ENCODE peak calls at places on chromosomes 3 and 15, in four cellular contexts. M, E, L and A are unnamed samples.
A peak's percentile ranks its signal among the peaks of the same experiment; 100 is the strongest.

GRCh38 chr15:92811514-92811913 is 88.6 kb upstream of the CHD2 start:
- DNase-seq in M (peak; percentile 43), E (no peak), L (no peak), A (no peak)

GRCh38 chr3:45163481-45163880 is 17.3 kb upstream of the CDCP1 start:
- DNase-seq in M (no peak), E (no peak), L (no peak), A (no peak)

GRCh38 chr3:95626107-95626506 is 1188.3 kb upstream of the EPHA6 start:
- DNase-seq in M (no peak), E (no peak), L (no peak), A (no peak)

GRCh38 chr3:187750513-187751123 is 5.3 kb upstream of the BCL6 start:
- DNase-seq in M (peak; percentile 53), E (peak; percentile 30), L (no peak), A (no peak)

GRCh38 chr3:9168230-9168629 is 81.2 kb downstream of the SRGAP3 start:
- DNase-seq in M (peak; percentile 41), E (no peak), L (no peak), A (no peak)

GRCh38 chr3:39038165-39038564 is 13.6 kb downstream of the SCN11A start:
- DNase-seq in M (no peak), E (no peak), L (no peak), A (peak; percentile 25)

GRCh38 chr15:40307421-40308165 is at the start of gene PLCB2:
- DNase-seq in M (no peak), E (no peak), L (no peak), A (no peak)

GRCh38 chr3:115720988-115721387 is 97.7 kb downstream of the GAP43 start:
- DNase-seq in M (no peak), E (no peak), L (no peak), A (no peak)

GRCh38 chr3:99114565-99115291 is 213.2 kb upstream of the DCBLD2 start:
- DNase-seq in M (peak; percentile 26), E (no peak), L (no peak), A (no peak)

GRCh38 chr3:185978516-185978915 is 40.7 kb upstream of the TRA2B start:
- DNase-seq in M (no peak), E (no peak), L (no peak), A (no peak)

GRCh38 chr3:16319307-16319706 is 54.3 kb downstream of the OXNAD1 start:
- DNase-seq in M (no peak), E (no peak), L (no peak), A (no peak)

DNA sequence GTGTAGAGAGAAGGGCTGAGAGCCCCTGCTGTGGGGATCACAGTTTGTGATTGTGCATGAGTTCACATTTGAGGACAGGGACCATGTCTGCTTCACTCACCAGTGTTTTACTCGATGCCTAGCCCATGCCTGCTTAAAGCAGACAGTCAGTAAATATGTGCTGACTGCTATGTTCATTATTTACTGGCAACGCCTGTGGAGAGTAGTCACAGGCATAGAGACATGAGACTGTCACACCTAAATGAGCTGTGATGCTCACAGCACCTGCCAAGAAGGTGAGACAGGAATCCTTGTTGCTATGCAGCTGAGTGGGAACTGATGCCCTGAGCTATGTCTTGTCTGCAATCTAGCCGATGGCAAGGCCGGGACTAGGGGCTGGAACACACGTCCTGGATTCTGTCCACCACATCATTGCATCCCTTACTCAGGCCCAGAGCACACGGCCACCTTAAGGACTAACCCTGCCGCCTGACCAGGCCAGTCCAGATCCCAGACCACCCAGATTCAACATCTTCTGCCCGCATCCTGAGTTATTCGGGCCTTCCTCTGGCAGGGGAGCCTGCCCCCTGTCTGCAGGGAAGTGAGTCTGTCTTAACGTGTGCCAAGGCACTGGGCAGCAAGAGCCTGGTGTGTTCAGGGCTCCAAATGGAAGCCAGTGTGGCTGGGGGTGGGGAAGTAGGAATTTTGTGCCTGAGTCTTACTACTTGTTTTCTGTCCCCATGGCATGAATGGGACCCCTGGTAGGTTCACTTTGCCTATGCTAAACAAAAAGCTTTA is 44.8 kb downstream of the FGD5 start:
- DNase-seq in M (no peak), E (no peak), L (no peak), A (no peak)
- TF ChIP-seq CTCF in M (peak; percentile 8), E (no peak), L (no peak), A (no peak)

GRCh38 chr15:74870496-74871213 is 2.5 kb downstream of the SCAMP2 start:
- DNase-seq in M (peak; percentile 49), E (no peak), L (no peak), A (no peak)
- H3K4me3 ChIP-seq in M (no peak overlapping the region), E (peak overlapping the region; percentile 39), L (peak overlapping the region; percentile 76), A (no peak overlapping the region)

GRCh38 chr3:72065872-72066641 is 281.1 kb upstream of the PROK2 start:
- DNase-seq in M (no peak), E (no peak), L (no peak), A (no peak)

GRCh38 chr3:72068621-72069020 is 283.7 kb upstream of the PROK2 start:
- DNase-seq in M (no peak), E (no peak), L (no peak), A (no peak)

GRCh38 chr3:72070005-72070404 is 285.1 kb upstream of the PROK2 start:
- DNase-seq in M (no peak), E (no peak), L (no peak), A (no peak)

GRCh38 chr3:72071624-72072023 is 286.7 kb upstream of the PROK2 start:
- DNase-seq in M (no peak), E (no peak), L (no peak), A (no peak)

DNA sequence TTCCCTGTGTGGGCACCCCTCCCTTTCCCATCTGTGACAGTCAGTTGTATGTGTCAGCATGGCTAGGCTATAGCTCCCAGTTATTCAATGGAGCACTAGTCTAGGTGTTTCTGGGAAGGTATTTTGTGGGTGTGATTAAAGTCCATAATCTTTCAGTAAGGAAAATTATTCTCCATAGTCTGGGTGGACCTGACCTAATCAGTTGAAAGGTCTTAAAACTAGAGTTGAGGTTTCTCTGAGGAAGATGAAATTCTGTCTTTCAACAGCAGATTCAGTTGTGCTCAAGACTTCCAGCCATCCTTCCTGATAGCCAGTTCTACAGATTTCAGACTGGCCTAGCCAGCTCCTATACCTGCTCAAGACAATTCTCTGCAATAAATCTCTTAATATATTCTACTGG is 284.6 kb upstream of the PROK2 start:
- DNase-seq in M (no peak), E (no peak), L (no peak), A (no peak)
- H3K36me3 ChIP-seq in M (no peaks in the 10 kb centered on the region), E (no peaks in the 10 kb centered on the region), L (no peaks in the 10 kb centered on the region), A (no peaks in the 10 kb centered on the region)

DNA sequence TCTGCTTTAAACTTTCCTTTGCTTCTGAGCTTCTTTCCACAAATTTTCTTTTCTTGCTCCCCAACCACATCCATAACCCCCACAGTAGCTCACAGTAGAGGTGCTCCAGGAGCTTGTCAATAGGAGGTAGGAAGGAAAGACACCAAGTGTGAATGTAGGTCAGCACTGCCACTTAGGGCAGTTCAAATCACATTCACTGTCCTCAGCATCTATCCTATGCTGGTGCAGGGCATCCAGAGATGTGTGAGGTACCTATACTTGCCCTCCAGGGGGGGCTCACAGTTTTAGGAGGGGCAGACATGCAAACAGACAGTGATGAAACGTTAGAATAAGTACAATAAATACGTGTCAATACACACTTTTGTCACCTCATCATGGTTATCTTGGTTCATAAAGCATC is 1.5 kb upstream of the SPSB4 start:
- DNase-seq in M (no peak), E (no peak), L (peak; percentile 83), A (no peak)
- TF ChIP-seq CTCF in M (no peak), E (no peak), L (no peak), A (peak; percentile 7)

DNA sequence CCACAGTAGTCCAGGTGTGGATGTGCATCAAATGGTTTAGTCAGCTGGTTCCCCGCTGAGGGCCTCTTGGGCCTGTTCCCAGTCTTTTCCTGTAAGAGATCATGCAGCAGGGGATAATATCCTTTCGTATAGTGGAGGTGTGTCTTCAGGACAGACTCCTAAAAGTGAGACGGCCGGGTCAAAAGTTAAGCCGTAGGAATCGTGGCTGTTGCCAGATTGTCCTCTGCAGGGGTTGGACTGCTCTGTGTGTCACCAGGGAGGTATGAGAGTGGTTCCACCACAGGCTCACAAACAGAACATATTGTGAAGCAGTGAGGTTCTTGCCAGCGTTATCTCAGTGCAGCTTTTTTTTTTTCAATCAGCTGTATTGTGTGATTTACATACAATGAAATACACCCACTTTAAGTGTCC is 95.0 kb downstream of the VGLL4 start:
- DNase-seq in M (no peak), E (no peak), L (no peak), A (peak; percentile 34)
- H3K4me3 ChIP-seq in M (no peak overlapping the region), E (no peak overlapping the region), L (no peak overlapping the region), A (no peak overlapping the region)

GRCh38 chr3:48678566-48679380 is 6.9 kb downstream of the NCKIPSD start:
- DNase-seq in M (no peak), E (no peak), L (no peak), A (no peak)

GRCh38 chr3:48679416-48680380 is 6.0 kb downstream of the NCKIPSD start:
- DNase-seq in M (no peak), E (no peak), L (no peak), A (no peak)

GRCh38 chr3:48680811-48681540 is 4.7 kb downstream of the NCKIPSD start:
- DNase-seq in M (no peak), E (no peak), L (no peak), A (no peak)

GRCh38 chr3:48681541-48681880 is 4.2 kb downstream of the NCKIPSD start:
- DNase-seq in M (no peak), E (no peak), L (no peak), A (no peak)

DNA sequence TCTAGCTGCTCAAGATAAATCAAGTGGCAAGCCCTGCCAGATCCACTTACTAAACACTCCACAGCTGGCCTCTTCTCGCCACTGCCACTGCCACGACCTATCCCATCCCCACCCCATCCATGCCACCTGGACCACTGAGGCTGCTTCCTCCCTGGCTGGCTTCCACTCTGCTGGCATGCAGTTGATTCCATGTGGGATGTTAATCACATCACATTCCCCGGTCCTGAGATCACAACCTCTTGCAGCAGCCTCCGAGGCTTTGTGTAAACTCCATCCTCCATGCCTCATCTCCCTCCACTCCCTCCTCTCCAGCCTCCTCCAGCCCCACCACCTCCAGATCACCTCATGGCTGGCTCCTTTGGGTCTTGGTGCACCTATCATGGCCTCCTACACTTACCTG is 7.7 kb downstream of the NCKIPSD start:
- DNase-seq in M (no peak), E (no peak), L (no peak), A (peak; percentile 18)
- H3K36me3 ChIP-seq in M (no peaks in the 10 kb centered on the region), E (peaks cover 72% of the 10 kb centered on the region), L (peaks cover 72% of the 10 kb centered on the region), A (peaks cover 3% of the 10 kb centered on the region)

GRCh38 chr3:122245513-122246174 is 62.2 kb downstream of the CASR start:
- DNase-seq in M (no peak), E (no peak), L (no peak), A (no peak)

GRCh38 chr3:122247087-122247824 is 63.8 kb downstream of the CASR start:
- DNase-seq in M (no peak), E (no peak), L (no peak), A (no peak)

GRCh38 chr3:122251428-122251827 is 68.0 kb downstream of the CASR start:
- DNase-seq in M (no peak), E (no peak), L (peak; percentile 80), A (no peak)

GRCh38 chr3:122246214-122246613 is 62.7 kb downstream of the CASR start:
- DNase-seq in M (no peak), E (no peak), L (no peak), A (no peak)

GRCh38 chr3:122247825-122248185 is 64.3 kb downstream of the CASR start:
- DNase-seq in M (no peak), E (no peak), L (no peak), A (peak; percentile 59)
- TF ChIP-seq CTCF in M (no peak), E (no peak), L (no peak), A (no peak)

GRCh38 chr3:114542359-114542758 is 248.5 kb downstream of the TIGIT start:
- DNase-seq in M (no peak), E (no peak), L (no peak), A (no peak)

GRCh38 chr3:114539525-114539924 is 245.7 kb downstream of the TIGIT start:
- DNase-seq in M (no peak), E (no peak), L (no peak), A (no peak)

GRCh38 chr3:114538211-114538610 is 244.4 kb downstream of the TIGIT start:
- DNase-seq in M (no peak), E (no peak), L (no peak), A (no peak)
- H3K4me3 ChIP-seq in M (no peak overlapping the region), E (no peak overlapping the region), L (no peak overlapping the region), A (no peak overlapping the region)